ENCODE peak calls at places on chromosomes 3 and 15, in eight cellular contexts. P is KG1, E is glomerular endothelial cell, J is dorsolateral prefrontal cortex, R is body of pancreas, F is endothelial cell, U is skeletal muscle cell, W is right atrium auricular region. N is an unnamed sample.

GRCh38 chr15:81133782-81134461 is at the start of gene CFAP161:
- DNase-seq in F (peak), P (no peak), E (no peak), J (peak), U (no peak), R (peak), W (peak), N (no peak)

GRCh38 chr15:56393277-56393676 is 28.1 kb downstream of the TEX9 start:
- DNase-seq in W (no peak), P (no peak), J (no peak), U (no peak), F (no peak), E (no peak), R (no peak), N (no peak)

GRCh38 chr3:141686477-141687280 is 51.4 kb upstream of the RNF7 start:
- DNase-seq in J (peak), R (peak), U (peak), W (peak), F (no peak), P (no peak), E (no peak), N (peak)

GRCh38 chr15:101506491-101506890 is 17.0 kb upstream of the PCSK6 start:
- DNase-seq in U (no peak), E (no peak), J (no peak), R (no peak), W (peak), F (no peak), P (no peak), N (no peak)

GRCh38 chr3:189169728-189170127 is 2.0 kb upstream of the TPRG1 start:
- DNase-seq in U (no peak), R (no peak), P (no peak), W (no peak), F (no peak), J (no peak), E (no peak), N (no peak)

GRCh38 chr15:74302821-74303359 is 64.6 kb downstream of the CYP11A1 start:
- DNase-seq in U (no peak), J (no peak), P (no peak), W (no peak), E (no peak), F (peak), R (peak), N (peak)

GRCh38 chr3:46656778-46657556 is 36.5 kb downstream of the ALS2CL start:
- DNase-seq in R (no peak), W (no peak), F (no peak), E (no peak), U (no peak), P (no peak), J (no peak), N (no peak)

GRCh38 chr3:146342971-146343370 is 92.1 kb upstream of the PLSCR4 start:
- DNase-seq in F (no peak), W (no peak), E (no peak), R (no peak), U (peak), J (no peak), P (no peak), N (no peak)

GRCh38 chr3:123347691-123348264 is 101.1 kb downstream of the ADCY5 start:
- DNase-seq in P (no peak), F (no peak), U (no peak), E (no peak), R (no peak), W (no peak), J (no peak), N (no peak)

GRCh38 chr15:85667491-85668424 is 127.0 kb downstream of the KLHL25 start:
- DNase-seq in F (no peak), U (peak), E (peak), W (no peak), P (no peak), J (no peak), R (peak), N (peak)

GRCh38 chr3:107222927-107223326 is 154.3 kb upstream of the CCDC54 start:
- DNase-seq in W (no peak), P (no peak), U (no peak), F (no peak), J (no peak), R (no peak), E (no peak), N (no peak)

GRCh38 chr3:45051685-45052084 is 25.6 kb downstream of the CLEC3B start:
- DNase-seq in W (no peak), U (no peak), P (no peak), F (no peak), J (no peak), E (no peak), R (no peak), N (no peak)

GRCh38 chr3:160278210-160278609 is 53.0 kb downstream of the C3orf80 start:
- DNase-seq in P (no peak), W (no peak), F (no peak), J (no peak), E (no peak), U (no peak), R (no peak), N (no peak)

GRCh38 chr3:11989383-11990050 is 14.7 kb upstream of the SYN2 start:
- DNase-seq in E (no peak), P (no peak), J (no peak), F (no peak), R (no peak), U (no peak), W (no peak), N (no peak)

GRCh38 chr3:60086811-60087210 is 1037.0 kb upstream of the CFAP20DC start:
- DNase-seq in E (no peak), R (no peak), J (no peak), P (no peak), W (no peak), F (no peak), U (no peak), N (no peak)

GRCh38 chr3:192367616-192368015 is 359.7 kb downstream of the FGF12 start:
- DNase-seq in F (no peak), R (no peak), J (no peak), W (no peak), E (no peak), P (no peak), U (no peak), N (no peak)

N was measured in Calu3.